ENCODE peak calls at places on chromosomes 13 and 19, in ten cellular contexts. One of them, this sample, is unnamed.

GRCh38 chr13:42395066-42395821 is 123.3 kb downstream of the AKAP11 start:
- DNase-seq in suprapubic skin: no peak
- DNase-seq in SK-N-SH: no peak
- DNase-seq in HepG2: no peak
- DNase-seq in upper lobe of left lung: peak
- DNase-seq in stomach: no peak
- DNase-seq in H1: no peak
- DNase-seq in K562: no peak
- DNase-seq in transverse colon: no peak
- DNase-seq in sigmoid colon: no peak
- DNase-seq in this sample: no peak

GRCh38 chr19:14333101-14333871 is 48.0 kb upstream of the ADGRE5 start:
- DNase-seq in transverse colon: peak
- DNase-seq in sigmoid colon: no peak
- DNase-seq in K562: no peak
- DNase-seq in SK-N-SH: peak
- DNase-seq in H1: peak
- DNase-seq in suprapubic skin: no peak
- DNase-seq in HepG2: no peak
- DNase-seq in stomach: peak
- DNase-seq in upper lobe of left lung: peak
- DNase-seq in this sample: no peak

GRCh38 chr13:19586904-19587634 is 25.7 kb upstream of the TPTE2 start:
- DNase-seq in stomach: peak
- DNase-seq in sigmoid colon: no peak
- DNase-seq in upper lobe of left lung: peak
- DNase-seq in SK-N-SH: peak
- DNase-seq in K562: peak
- DNase-seq in transverse colon: peak
- DNase-seq in HepG2: peak
- DNase-seq in H1: no peak
- DNase-seq in suprapubic skin: no peak
- DNase-seq in this sample: peak

GRCh38 chr13:28494861-28495585 is at the start of gene FLT1:
- DNase-seq in HepG2: no peak
- DNase-seq in K562: no peak
- DNase-seq in upper lobe of left lung: peak
- DNase-seq in SK-N-SH: peak
- DNase-seq in transverse colon: no peak
- DNase-seq in sigmoid colon: no peak
- DNase-seq in stomach: peak
- DNase-seq in suprapubic skin: peak
- DNase-seq in H1: peak
- DNase-seq in this sample: no peak

GRCh38 chr19:5281588-5281987 is 59.0 kb downstream of the PTPRS start:
- DNase-seq in H1: no peak
- DNase-seq in upper lobe of left lung: no peak
- DNase-seq in stomach: peak
- DNase-seq in SK-N-SH: peak
- DNase-seq in transverse colon: peak
- DNase-seq in suprapubic skin: peak
- DNase-seq in sigmoid colon: peak
- DNase-seq in HepG2: no peak
- DNase-seq in K562: no peak
- DNase-seq in this sample: peak

GRCh38 chr13:108929532-108929931 is 300.1 kb downstream of the MYO16 start:
- DNase-seq in transverse colon: no peak
- DNase-seq in suprapubic skin: no peak
- DNase-seq in K562: no peak
- DNase-seq in stomach: no peak
- DNase-seq in SK-N-SH: no peak
- DNase-seq in upper lobe of left lung: no peak
- DNase-seq in sigmoid colon: no peak
- DNase-seq in H1: no peak
- DNase-seq in HepG2: no peak
- DNase-seq in this sample: no peak

GRCh38 chr19:47023448-47023794 is 3.8 kb downstream of the NPAS1 start:
- DNase-seq in K562: no peak
- DNase-seq in suprapubic skin: no peak
- DNase-seq in transverse colon: no peak
- DNase-seq in H1: no peak
- DNase-seq in HepG2: no peak
- DNase-seq in SK-N-SH: no peak
- DNase-seq in stomach: no peak
- DNase-seq in sigmoid colon: no peak
- DNase-seq in upper lobe of left lung: no peak
- DNase-seq in this sample: no peak

GRCh38 chr13:80979035-80979641 is 638.2 kb upstream of the SPRY2 start:
- DNase-seq in K562: peak
- DNase-seq in sigmoid colon: no peak
- DNase-seq in transverse colon: peak
- DNase-seq in HepG2: peak
- DNase-seq in H1: no peak
- DNase-seq in upper lobe of left lung: no peak
- DNase-seq in suprapubic skin: no peak
- DNase-seq in stomach: peak
- DNase-seq in SK-N-SH: peak
- DNase-seq in this sample: no peak

GRCh38 chr19:34831714-34832113 is 58.7 kb upstream of the ZNF599 start:
- DNase-seq in SK-N-SH: no peak
- DNase-seq in HepG2: no peak
- DNase-seq in transverse colon: no peak
- DNase-seq in stomach: no peak
- DNase-seq in upper lobe of left lung: no peak
- DNase-seq in sigmoid colon: no peak
- DNase-seq in H1: no peak
- DNase-seq in suprapubic skin: no peak
- DNase-seq in K562: no peak
- DNase-seq in this sample: no peak

GRCh38 chr19:53394522-53394973 is 401 bp upstream of the ZNF765 start:
- DNase-seq in SK-N-SH: peak
- DNase-seq in upper lobe of left lung: peak
- DNase-seq in sigmoid colon: peak
- DNase-seq in HepG2: peak
- DNase-seq in K562: no peak
- DNase-seq in suprapubic skin: peak
- DNase-seq in stomach: peak
- DNase-seq in H1: no peak
- DNase-seq in transverse colon: peak
- DNase-seq in this sample: peak

GRCh38 chr19:55654833-55655647 is at the start of gene U2AF2:
- DNase-seq in suprapubic skin: peak
- DNase-seq in sigmoid colon: peak
- DNase-seq in upper lobe of left lung: peak
- DNase-seq in K562: peak
- DNase-seq in stomach: peak
- DNase-seq in SK-N-SH: peak
- DNase-seq in transverse colon: peak
- DNase-seq in HepG2: peak
- DNase-seq in H1: peak
- DNase-seq in this sample: peak

GRCh38 chr13:65913173-65913572 is 1317.0 kb downstream of the PCDH9 start:
- DNase-seq in upper lobe of left lung: no peak
- DNase-seq in K562: no peak
- DNase-seq in SK-N-SH: no peak
- DNase-seq in stomach: no peak
- DNase-seq in sigmoid colon: no peak
- DNase-seq in suprapubic skin: no peak
- DNase-seq in HepG2: no peak
- DNase-seq in transverse colon: no peak
- DNase-seq in H1: no peak
- DNase-seq in this sample: no peak

GRCh38 chr13:27481766-27482165 is 31.4 kb upstream of the MTIF3 start:
- DNase-seq in SK-N-SH: peak
- DNase-seq in transverse colon: peak
- DNase-seq in suprapubic skin: no peak
- DNase-seq in upper lobe of left lung: peak
- DNase-seq in stomach: peak
- DNase-seq in K562: peak
- DNase-seq in sigmoid colon: no peak
- DNase-seq in H1: peak
- DNase-seq in HepG2: peak
- DNase-seq in this sample: no peak

GRCh38 chr19:17049711-17050280 is 23.2 kb upstream of the CPAMD8 start:
- DNase-seq in SK-N-SH: no peak
- DNase-seq in upper lobe of left lung: no peak
- DNase-seq in HepG2: no peak
- DNase-seq in stomach: no peak
- DNase-seq in K562: no peak
- DNase-seq in H1: no peak
- DNase-seq in transverse colon: peak
- DNase-seq in sigmoid colon: no peak
- DNase-seq in suprapubic skin: no peak
- DNase-seq in this sample: no peak

GRCh38 chr13:48595330-48596127 is 58.2 kb upstream of the CYSLTR2 start:
- DNase-seq in sigmoid colon: peak
- DNase-seq in K562: peak
- DNase-seq in H1: peak
- DNase-seq in upper lobe of left lung: no peak
- DNase-seq in HepG2: peak
- DNase-seq in stomach: peak
- DNase-seq in SK-N-SH: peak
- DNase-seq in transverse colon: peak
- DNase-seq in suprapubic skin: no peak
- DNase-seq in this sample: peak

GRCh38 chr13:52809310-52809769 is 39.1 kb downstream of the PCDH8 start:
- DNase-seq in stomach: peak
- DNase-seq in H1: peak
- DNase-seq in HepG2: peak
- DNase-seq in K562: peak
- DNase-seq in suprapubic skin: no peak
- DNase-seq in transverse colon: peak
- DNase-seq in upper lobe of left lung: no peak
- DNase-seq in SK-N-SH: peak
- DNase-seq in sigmoid colon: no peak
- DNase-seq in this sample: no peak

GRCh38 chr19:46787331-46788100 is 878 bp downstream of the SLC1A5 start:
- DNase-seq in SK-N-SH: peak
- DNase-seq in H1: peak
- DNase-seq in stomach: peak
- DNase-seq in suprapubic skin: peak
- DNase-seq in upper lobe of left lung: peak
- DNase-seq in transverse colon: peak
- DNase-seq in K562: peak
- DNase-seq in sigmoid colon: peak
- DNase-seq in HepG2: peak
- DNase-seq in this sample: peak

GRCh38 chr13:40390290-40391008 is 276.0 kb downstream of the FOXO1 start:
- DNase-seq in suprapubic skin: no peak
- DNase-seq in HepG2: no peak
- DNase-seq in stomach: no peak
- DNase-seq in K562: no peak
- DNase-seq in transverse colon: no peak
- DNase-seq in sigmoid colon: no peak
- DNase-seq in SK-N-SH: no peak
- DNase-seq in H1: no peak
- DNase-seq in upper lobe of left lung: no peak
- DNase-seq in this sample: peak

GRCh38 chr13:49023441-49023840 is 47.7 kb downstream of the FNDC3A start:
- DNase-seq in sigmoid colon: no peak
- DNase-seq in HepG2: no peak
- DNase-seq in suprapubic skin: no peak
- DNase-seq in H1: no peak
- DNase-seq in stomach: no peak
- DNase-seq in transverse colon: no peak
- DNase-seq in upper lobe of left lung: no peak
- DNase-seq in K562: no peak
- DNase-seq in SK-N-SH: no peak
- DNase-seq in this sample: no peak

DNA sequence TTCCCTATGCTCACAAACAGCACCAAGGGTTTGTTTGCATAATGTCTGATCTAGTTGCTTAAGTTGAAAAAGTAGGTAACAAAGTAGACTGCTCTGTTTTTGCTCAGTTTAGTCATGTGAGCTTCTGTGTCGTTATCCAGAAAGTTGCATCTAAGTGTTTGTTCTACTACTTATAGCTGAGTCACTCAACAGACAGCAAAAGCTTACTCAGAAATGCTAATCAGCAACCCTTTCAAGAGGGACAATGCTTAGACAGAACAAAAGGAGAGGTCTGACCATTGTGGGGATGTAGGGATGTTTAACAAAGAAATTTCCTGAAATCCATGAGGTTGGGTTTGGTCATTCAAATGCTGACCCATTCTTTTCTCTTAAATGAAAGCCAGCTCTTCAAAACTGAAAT is 106.4 kb downstream of the ATP8A2 start:
- DNase-seq in suprapubic skin: no peak
- DNase-seq in stomach: no peak
- DNase-seq in SK-N-SH: no peak
- DNase-seq in sigmoid colon: no peak
- DNase-seq in K562: no peak
- DNase-seq in upper lobe of left lung: no peak
- DNase-seq in H1: no peak
- DNase-seq in transverse colon: no peak
- DNase-seq in HepG2: peak
- DNase-seq in this sample: no peak
- TF ChIP-seq EP300 in suprapubic skin: no peak
- TF ChIP-seq EP300 in stomach: no peak
- TF ChIP-seq EP300 in SK-N-SH: no peak
- TF ChIP-seq EP300 in sigmoid colon: no peak
- TF ChIP-seq EP300 in K562: no peak
- TF ChIP-seq EP300 in upper lobe of left lung: no peak
- TF ChIP-seq EP300 in H1: no peak
- TF ChIP-seq EP300 in transverse colon: no peak
- TF ChIP-seq EP300 in HepG2: no peak
- TF ChIP-seq EP300 in this sample: no peak

GRCh38 chr19:1863638-1864479 is 480 bp upstream of the KLF16 start:
- DNase-seq in HepG2: peak
- DNase-seq in suprapubic skin: peak
- DNase-seq in SK-N-SH: peak
- DNase-seq in sigmoid colon: peak
- DNase-seq in H1: peak
- DNase-seq in stomach: peak
- DNase-seq in K562: peak
- DNase-seq in upper lobe of left lung: peak
- DNase-seq in transverse colon: peak
- DNase-seq in this sample: no peak
- TF ChIP-seq POLR2AphosphoS5 in HepG2: peak
- TF ChIP-seq POLR2AphosphoS5 in suprapubic skin: peak
- TF ChIP-seq POLR2AphosphoS5 in SK-N-SH: peak
- TF ChIP-seq POLR2AphosphoS5 in sigmoid colon: peak
- TF ChIP-seq POLR2AphosphoS5 in H1: peak
- TF ChIP-seq POLR2AphosphoS5 in stomach: no peak
- TF ChIP-seq POLR2AphosphoS5 in K562: no peak
- TF ChIP-seq POLR2AphosphoS5 in upper lobe of left lung: peak
- TF ChIP-seq POLR2AphosphoS5 in transverse colon: peak
- TF ChIP-seq POLR2AphosphoS5 in this sample: peak

GRCh38 chr19:29467824-29468401 is 57.9 kb upstream of the VSTM2B start:
- DNase-seq in sigmoid colon: no peak
- DNase-seq in K562: peak
- DNase-seq in H1: peak
- DNase-seq in transverse colon: no peak
- DNase-seq in HepG2: peak
- DNase-seq in SK-N-SH: peak
- DNase-seq in upper lobe of left lung: no peak
- DNase-seq in stomach: no peak
- DNase-seq in suprapubic skin: no peak
- DNase-seq in this sample: peak
- TF ChIP-seq CTCF in sigmoid colon: no peak
- TF ChIP-seq CTCF in K562: peak
- TF ChIP-seq CTCF in H1: peak
- TF ChIP-seq CTCF in transverse colon: peak
- TF ChIP-seq CTCF in HepG2: peak
- TF ChIP-seq CTCF in SK-N-SH: peak
- TF ChIP-seq CTCF in upper lobe of left lung: no peak
- TF ChIP-seq CTCF in stomach: no peak
- TF ChIP-seq CTCF in suprapubic skin: peak
- TF ChIP-seq CTCF in this sample: no peak

GRCh38 chr19:952680-953500 is 27.1 kb downstream of the ARID3A start:
- DNase-seq in upper lobe of left lung: peak
- DNase-seq in H1: no peak
- DNase-seq in K562: peak
- DNase-seq in suprapubic skin: no peak
- DNase-seq in sigmoid colon: no peak
- DNase-seq in transverse colon: peak
- DNase-seq in stomach: no peak
- DNase-seq in SK-N-SH: no peak
- DNase-seq in HepG2: peak
- DNase-seq in this sample: no peak
- TF ChIP-seq EP300 in upper lobe of left lung: no peak
- TF ChIP-seq EP300 in H1: no peak
- TF ChIP-seq EP300 in K562: peak
- TF ChIP-seq EP300 in suprapubic skin: no peak
- TF ChIP-seq EP300 in sigmoid colon: no peak
- TF ChIP-seq EP300 in transverse colon: no peak
- TF ChIP-seq EP300 in stomach: no peak
- TF ChIP-seq EP300 in SK-N-SH: no peak
- TF ChIP-seq EP300 in HepG2: peak
- TF ChIP-seq EP300 in this sample: no peak

This sample was measured in esophagus muscularis mucosa.